ENCODE peak calls at places on chromosomes 7 and 10, in ten cellular contexts. U is CD8-positive, alpha-beta T cell; K is SK-N-SH; Q is A549; X is breast epithelium; E is hepatocyte; S is right lobe of liver; Y is IMR-90; A is fibroblast of lung; L is left lung. F is an unnamed sample.

GRCh38 chr7:130632111-130632510 is 36.4 kb downstream of the COPG2 start:
- DNase-seq in K (no peak), U (no peak), Y (peak; percentile 72), Q (no peak), S (no peak), E (no peak), X (no peak), A (peak; percentile 26), L (no peak), F (peak; percentile 24)

GRCh38 chr7:2069472-2069860 is 163.3 kb downstream of the MAD1L1 start:
- DNase-seq in A (no peak), Y (peak; percentile 15), E (peak; percentile 37), Q (no peak), U (no peak), X (no peak), L (no peak), K (no peak), S (no peak), F (no peak)

GRCh38 chr7:150421831-150422230 is 28.6 kb upstream of the GIMAP8 start:
- DNase-seq in L (peak; percentile 17), E (no peak), S (no peak), Y (no peak), Q (no peak), U (no peak), K (no peak), X (no peak), A (no peak), F (no peak)

GRCh38 chr10:106511917-106512316 is 652.6 kb downstream of the SORCS1 start:
- DNase-seq in Y (no peak), K (no peak), E (no peak), L (no peak), S (no peak), X (no peak), Q (no peak), A (no peak), U (no peak), F (no peak)

GRCh38 chr10:52198540-52198939 is 115.5 kb upstream of the DKK1 start:
- DNase-seq in X (no peak), Y (peak; percentile 9), L (no peak), U (no peak), E (no peak), S (no peak), Q (no peak), A (no peak), K (no peak), F (no peak)

GRCh38 chr10:125955766-125956165 is 59.4 kb downstream of the FANK1 start:
- DNase-seq in K (no peak), X (no peak), A (no peak), Y (no peak), E (no peak), S (no peak), L (no peak), Q (no peak), U (no peak), F (no peak)

GRCh38 chr7:75969182-75969581 is 25.2 kb downstream of the TMEM120A start:
- DNase-seq in U (no peak), S (peak; percentile 30), E (no peak), A (no peak), K (peak; percentile 47), L (no peak), X (no peak), Q (no peak), Y (no peak), F (no peak)

GRCh38 chr10:96651998-96652431 is 65.2 kb upstream of the TM9SF3 start:
- DNase-seq in E (no peak), K (no peak), U (peak; percentile 53), L (peak; percentile 54), Q (no peak), X (no peak), Y (no peak), S (no peak), A (no peak), F (no peak)

GRCh38 chr10:1170867-1171180 is 114.6 kb downstream of the WDR37 start:
- DNase-seq in K (no peak), U (no peak), Q (no peak), X (no peak), E (no peak), Y (no peak), A (no peak), S (peak; percentile 10), L (peak; percentile 7), F (no peak)

GRCh38 chr10:48343106-48343505 is 36.6 kb downstream of the MAPK8 start:
- DNase-seq in A (no peak), E (no peak), X (no peak), L (no peak), K (no peak), S (no peak), Y (no peak), Q (no peak), U (no peak), F (no peak)

GRCh38 chr7:125485223-125485622 is 555.6 kb upstream of the POT1 start:
- DNase-seq in A (no peak), Y (no peak), L (no peak), E (no peak), S (no peak), X (no peak), K (no peak), Q (no peak), U (no peak), F (no peak)

GRCh38 chr7:21851445-21852043 is 94.2 kb downstream of the CDCA7L start:
- DNase-seq in K (no peak), X (no peak), L (no peak), S (no peak), E (no peak), A (no peak), Q (no peak), Y (no peak), U (no peak), F (no peak)

GRCh38 chr7:30028749-30029635 is 780 bp downstream of the PLEKHA8 start:
- DNase-seq in L (peak; percentile 59), U (peak; percentile 30), Y (peak; percentile 19), Q (peak; percentile 40), E (peak; percentile 55), A (peak; percentile 32), S (peak; percentile 61), X (peak; percentile 23), K (no peak), F (peak; percentile 45)

GRCh38 chr10:109743141-109744120 is 179.9 kb downstream of the XPNPEP1 start:
- DNase-seq in S (no peak), Y (no peak), A (peak; percentile 24), L (no peak), U (no peak), K (no peak), X (no peak), Q (no peak), E (no peak), F (no peak)

GRCh38 chr10:115417585-115418265 is 324.6 kb downstream of the ATRNL1 start:
- DNase-seq in X (no peak), Y (peak; percentile 37), Q (peak; percentile 10), L (no peak), U (no peak), E (peak; percentile 70), S (no peak), A (peak; percentile 72), K (peak; percentile 22), F (peak; percentile 47)

GRCh38 chr7:125363873-125364272 is 434.2 kb upstream of the POT1 start:
- DNase-seq in A (peak; percentile 4), E (no peak), X (no peak), Q (no peak), Y (no peak), U (no peak), S (no peak), L (no peak), K (no peak), F (no peak)

GRCh38 chr7:1703475-1704325 is 33.6 kb downstream of the ELFN1 start:
- DNase-seq in E (no peak), K (peak; percentile 32), Y (no peak), Q (no peak), U (no peak), X (no peak), S (no peak), A (no peak), L (peak; percentile 10), F (no peak)

GRCh38 chr10:124532106-124532641 is 70.6 kb downstream of the LHPP start:
- DNase-seq in Y (no peak), U (no peak), E (peak; percentile 69), A (no peak), S (no peak), Q (peak; percentile 56), L (no peak), X (no peak), K (no peak), F (peak; percentile 68)

GRCh38 chr10:110408203-110408871 is 89.4 kb upstream of the DUSP5 start:
- DNase-seq in X (peak; percentile 47), U (no peak), K (no peak), A (no peak), S (no peak), Y (no peak), L (no peak), E (no peak), Q (no peak), F (peak; percentile 73)

GRCh38 chr7:154888690-154889089 is 114.2 kb downstream of the PAXIP1 start:
- DNase-seq in U (no peak), Q (no peak), E (no peak), X (no peak), A (no peak), K (no peak), L (no peak), S (no peak), Y (no peak), F (no peak)

GRCh38 chr7:154886591-154886990 is 116.3 kb downstream of the PAXIP1 start:
- DNase-seq in S (no peak), U (no peak), Q (no peak), X (no peak), A (no peak), E (no peak), K (no peak), L (no peak), Y (no peak), F (peak; percentile 12)

GRCh38 chr7:154892459-154892858 is 110.5 kb downstream of the PAXIP1 start:
- DNase-seq in L (no peak), A (no peak), X (no peak), Q (no peak), K (no peak), U (no peak), E (no peak), S (no peak), Y (no peak), F (no peak)
- TF ChIP-seq CTCF in L (no peak), A (no peak), X (no peak), Q (no peak), K (no peak), U (no peak), E (no peak), S (no peak), Y (no peak), F (no peak)

GRCh38 chr10:101686133-101686925 is 8.6 kb downstream of the FBXW4 start:
- DNase-seq in A (no peak), S (no peak), Y (peak; percentile 12), Q (no peak), X (no peak), U (no peak), K (no peak), L (no peak), E (no peak), F (no peak)
- H3K27ac ChIP-seq in A (no peak overlapping the region), S (no peak overlapping the region), Y (no peak overlapping the region), Q (no peak overlapping the region), X (no peak overlapping the region), U (no peak overlapping the region), K (peak overlapping the region; percentile 29), L (no peak overlapping the region), E (no peak overlapping the region), F (no peak overlapping the region)

GRCh38 chr10:61897671-61898434 is 3.6 kb upstream of the ARID5B start:
- DNase-seq in K (peak; percentile 49), L (no peak), S (peak; percentile 41), Y (peak; percentile 38), U (no peak), Q (peak; percentile 40), X (peak; percentile 58), A (peak; percentile 60), E (peak; percentile 73), F (peak; percentile 24)
- TF ChIP-seq CTCF in K (no peak), L (peak; percentile 27), S (peak; percentile 40), Y (peak; percentile 28), U (no peak), Q (no peak), X (no peak), A (peak; percentile 58), E (peak; percentile 28), F (no peak)

GRCh38 chr10:24821986-24822385 is 98.3 kb upstream of the ARHGAP21 start:
- DNase-seq in E (peak; percentile 56), K (no peak), X (no peak), A (no peak), Y (peak; percentile 49), L (no peak), S (no peak), Q (peak; percentile 79), U (peak; percentile 29), F (peak; percentile 40)
- H3K27ac ChIP-seq in E (no peak overlapping the region), K (no peak overlapping the region), X (no peak overlapping the region), A (no peak overlapping the region), Y (no peak overlapping the region), L (no peak overlapping the region), S (no peak overlapping the region), Q (peak overlapping the region; percentile 63), U (no peak overlapping the region), F (peak overlapping the region; percentile 93)